ENCODE peak calls at places on chromosomes 6 and 20, in seven cellular contexts. G is iPS-NIHi11; T is T-cell; O is stimulated activated CD8-positive, alpha-beta memory T cell treated with anti-CD3 and anti-CD28 coated beads, Interleukin-7, amount 100 ng/mL, for 1 hour; Z is right cardiac atrium; V is NCI-H1930; C is ELF-1. W is an unnamed sample.

GRCh38 chr6:105607624-105608392 is 204.9 kb upstream of the PREP start:
- DNase-seq in Z (no peak), V (no peak), T (no peak), O (no peak), C (no peak), G (no peak), W (no peak)

GRCh38 chr6:118968416-118968815 is 33.5 kb upstream of the MCM9 start:
- DNase-seq in Z (no peak), V (no peak), T (no peak), C (no peak), G (no peak), O (no peak), W (peak; percentile 60)

GRCh38 chr20:33810885-33811762 is at the start of gene CHMP4B:
- DNase-seq in Z (peak; percentile 99), C (peak; percentile 98), O (peak; percentile 97), G (peak; percentile 99), V (peak; percentile 98), T (peak; percentile 99), W (peak; percentile 99)

GRCh38 chr6:107611060-107611824 is 121.3 kb downstream of the SOBP start:
- DNase-seq in V (no peak), T (no peak), G (peak; percentile 34), C (no peak), O (no peak), Z (no peak), W (no peak)

GRCh38 chr6:13992417-13993055 is 67.8 kb downstream of the RNF182 start:
- DNase-seq in Z (no peak), T (no peak), G (no peak), C (no peak), V (no peak), O (no peak), W (no peak)

GRCh38 chr6:29792123-29793035 is 35.2 kb upstream of the HLA-G start:
- DNase-seq in G (peak; percentile 79), Z (peak; percentile 83), O (peak; percentile 52), T (peak; percentile 74), V (no peak), C (no peak), W (peak; percentile 70)

GRCh38 chr20:32116079-32116521 is 6.6 kb downstream of the TM9SF4 start:
- DNase-seq in V (no peak), T (no peak), O (no peak), C (no peak), G (no peak), Z (no peak), W (peak; percentile 19)

GRCh38 chr20:2596673-2597279 is 55.7 kb upstream of the NOP56 start:
- DNase-seq in V (no peak), Z (no peak), G (no peak), C (no peak), O (no peak), T (no peak), W (peak; percentile 7)